ENCODE peak calls at places on chromosomes 6 and 20, in ten cellular contexts. P is A673; M is Peyer's patch; N is cardiac fibroblast; R is BE2C; Z is CD8-positive, alpha-beta T cell; G is astrocyte of the spinal cord; E is fibroblast of mammary gland; S is thoracic aorta; A is astrocyte of the cerebellum. D is an unnamed sample.

GRCh38 chr6:27066802-27067201 is 180.7 kb upstream of the PRSS16 start:
- DNase-seq in P (no peak), M (no peak), N (no peak), R (no peak), Z (no peak), G (no peak), E (no peak), S (no peak), A (no peak), D (no peak)

GRCh38 chr6:156974897-156975296 is 197.7 kb downstream of the ARID1B start:
- DNase-seq in P (no peak), M (no peak), N (no peak), R (no peak), Z (no peak), G (no peak), E (no peak), S (no peak), A (no peak), D (no peak)

GRCh38 chr6:134550604-134551003 is 232.7 kb upstream of the SGK1 start:
- DNase-seq in P (no peak), M (no peak), N (peak; percentile 91), R (no peak), Z (no peak), G (peak; percentile 67), E (peak; percentile 64), S (no peak), A (peak; percentile 55), D (peak; percentile 94)

GRCh38 chr6:168314948-168315347 is 4.6 kb downstream of the DACT2 start:
- DNase-seq in P (peak; percentile 66), M (no peak), N (peak; percentile 89), R (no peak), Z (no peak), G (no peak), E (no peak), S (no peak), A (no peak), D (peak; percentile 60)

GRCh38 chr6:34460796-34461507 is 4.9 kb upstream of the PACSIN1 start:
- DNase-seq in P (no peak), M (no peak), N (no peak), R (no peak), Z (no peak), G (no peak), E (peak; percentile 23), S (no peak), A (no peak), D (peak; percentile 17)

GRCh38 chr20:63641146-63641791 is 12.0 kb downstream of the STMN3 start:
- DNase-seq in P (no peak), M (peak; percentile 55), N (no peak), R (no peak), Z (peak; percentile 59), G (peak; percentile 36), E (peak; percentile 38), S (no peak), A (no peak), D (no peak)

GRCh38 chr6:41535766-41536165 is 10.4 kb upstream of the FOXP4 start:
- DNase-seq in P (no peak), M (no peak), N (no peak), R (no peak), Z (no peak), G (no peak), E (no peak), S (no peak), A (no peak), D (no peak)

GRCh38 chr20:39800548-39800947 is 838.4 kb downstream of the DHX35 start:
- DNase-seq in P (no peak), M (no peak), N (peak; percentile 69), R (no peak), Z (no peak), G (peak; percentile 82), E (peak; percentile 91), S (no peak), A (peak; percentile 71), D (peak; percentile 63)

GRCh38 chr20:19847383-19847782 is 89.3 kb downstream of the RIN2 start:
- DNase-seq in P (no peak), M (no peak), N (no peak), R (no peak), Z (no peak), G (no peak), E (no peak), S (no peak), A (no peak), D (no peak)

GRCh38 chr6:80165819-80166218 is 59.3 kb downstream of the BCKDHB start:
- DNase-seq in P (no peak), M (no peak), N (no peak), R (no peak), Z (no peak), G (no peak), E (peak; percentile 11), S (no peak), A (no peak), D (no peak)

GRCh38 chr6:116461563-116462507 is 660 bp downstream of the CALHM6 start:
- DNase-seq in P (peak; percentile 15), M (peak; percentile 59), N (peak; percentile 62), R (peak; percentile 51), Z (peak; percentile 25), G (peak; percentile 46), E (peak; percentile 52), S (no peak), A (no peak), D (peak; percentile 58)

GRCh38 chr6:107360476-107360875 is 98.9 kb downstream of the PDSS2 start:
- DNase-seq in P (no peak), M (no peak), N (peak; percentile 58), R (no peak), Z (no peak), G (no peak), E (peak; percentile 44), S (no peak), A (no peak), D (peak; percentile 38)

GRCh38 chr20:22690000-22690399 is 105.6 kb upstream of the FOXA2 start:
- DNase-seq in P (no peak), M (no peak), N (no peak), R (no peak), Z (no peak), G (no peak), E (no peak), S (no peak), A (no peak), D (no peak)

GRCh38 chr6:129440691-129441090 is 269.3 kb downstream of the ARHGAP18 start:
- DNase-seq in P (peak; percentile 15), M (no peak), N (peak; percentile 13), R (no peak), Z (no peak), G (peak; percentile 78), E (peak; percentile 51), S (no peak), A (peak; percentile 67), D (peak; percentile 22)

GRCh38 chr6:105781248-105781647 is 304.9 kb upstream of the PRDM1 start:
- DNase-seq in P (no peak), M (no peak), N (no peak), R (no peak), Z (peak; percentile 17), G (no peak), E (no peak), S (no peak), A (no peak), D (no peak)

GRCh38 chr20:62356948-62357667 is 10.0 kb downstream of the LAMA5 start:
- DNase-seq in P (no peak), M (no peak), N (peak; percentile 75), R (peak; percentile 62), Z (no peak), G (peak; percentile 79), E (peak; percentile 64), S (peak; percentile 65), A (peak; percentile 54), D (peak; percentile 71)

DNA sequence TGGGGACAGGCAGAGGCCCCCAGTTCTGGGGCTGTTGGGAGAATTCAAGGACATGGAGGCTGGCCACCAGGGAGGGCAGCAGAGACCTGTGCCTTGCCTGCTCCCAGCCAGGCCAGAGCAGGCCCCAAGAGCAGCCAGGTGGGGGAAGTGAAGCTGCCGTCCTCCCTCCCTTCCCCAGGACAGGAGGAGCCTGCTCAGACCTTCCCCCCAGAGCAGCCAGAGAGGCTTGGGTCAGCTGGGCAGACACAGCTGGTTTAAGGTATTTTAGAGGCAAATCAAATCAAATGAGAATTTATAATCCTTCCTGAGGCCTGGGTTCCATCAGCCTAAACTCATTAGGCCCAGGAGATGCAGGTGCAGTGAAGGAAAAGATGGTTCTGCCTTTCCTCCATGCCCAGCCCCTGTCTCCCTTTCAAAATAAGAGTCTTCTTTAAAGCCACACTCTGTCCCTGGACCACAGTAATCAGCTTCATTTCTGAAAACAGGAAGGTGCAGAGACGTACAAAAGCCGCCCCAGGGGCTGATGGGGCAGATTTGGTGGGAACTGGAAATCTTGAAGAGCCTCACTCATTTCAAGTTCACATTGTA is 21.7 kb downstream of the BMP7 start:
- DNase-seq in P (no peak), M (no peak), N (no peak), R (peak; percentile 78), Z (no peak), G (no peak), E (no peak), S (no peak), A (no peak), D (no peak)
- TF ChIP-seq CTCF in P (no peak), M (no peak), N (no peak), R (peak; percentile 34), Z (no peak), G (no peak), E (no peak), S (no peak), A (no peak), D (no peak)

DNA sequence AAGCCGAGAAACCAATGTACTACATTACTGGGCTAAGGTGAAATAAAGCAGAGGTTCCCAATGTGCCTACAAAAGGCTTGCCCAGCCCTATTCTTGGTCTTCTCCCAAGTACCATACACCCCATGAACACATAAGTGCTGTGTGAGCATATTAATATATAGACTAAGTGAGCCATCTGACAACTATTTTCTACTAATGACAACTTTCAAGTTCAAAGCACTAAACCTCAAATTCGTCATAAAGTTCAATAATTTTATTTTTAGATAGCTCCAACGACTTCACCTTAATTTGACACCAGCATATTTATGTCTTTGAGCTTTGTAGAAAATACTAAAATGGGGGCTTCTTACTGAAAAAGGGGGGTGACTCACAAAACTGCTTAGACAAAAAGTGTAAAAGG is 6.7 kb downstream of the DTNBP1 start:
- DNase-seq in P (no peak), M (no peak), N (no peak), R (no peak), Z (no peak), G (no peak), E (no peak), S (no peak), A (no peak), D (no peak)
- H3K4me3 ChIP-seq in P (no peak overlapping the region), M (no peak overlapping the region), N (no peak overlapping the region), R (no peak overlapping the region), Z (no peak overlapping the region), G (no peak overlapping the region), E (no peak overlapping the region), S (no peak overlapping the region), A (no peak overlapping the region), D (no peak overlapping the region)

DNA sequence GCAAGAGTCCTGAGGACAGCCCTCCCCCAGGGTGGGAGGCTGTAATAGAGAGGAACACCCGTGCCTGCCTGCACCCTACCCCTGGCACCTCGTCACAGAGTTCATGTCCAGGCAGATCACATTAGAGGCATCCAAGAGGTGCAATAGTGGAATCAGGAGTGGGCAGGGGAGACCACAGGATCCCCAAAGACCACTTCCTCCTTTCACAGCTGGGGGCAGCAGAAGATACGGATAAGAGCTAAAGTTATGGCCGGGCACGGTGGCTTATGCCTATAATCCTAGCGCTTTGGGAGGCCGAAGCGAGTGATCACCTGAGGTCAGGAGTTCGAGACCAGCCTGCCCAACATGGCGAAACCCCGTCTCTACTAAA is 1.5 kb upstream of the CAPN11 start:
- DNase-seq in P (no peak), M (no peak), N (no peak), R (no peak), Z (no peak), G (no peak), E (no peak), S (no peak), A (no peak), D (no peak)
- TF ChIP-seq CTCF in P (no peak), M (no peak), N (no peak), R (no peak), Z (no peak), G (no peak), E (no peak), S (no peak), A (no peak), D (no peak)

GRCh38 chr6:99614430-99615161 is 8.0 kb downstream of the PRDM13 start:
- DNase-seq in P (peak; percentile 68), M (no peak), N (no peak), R (no peak), Z (no peak), G (no peak), E (no peak), S (no peak), A (no peak), D (no peak)
- H3K4me3 ChIP-seq in P (peak overlapping the region; percentile 50), M (peak overlapping the region; percentile 58), N (no peak overlapping the region), R (peak overlapping the region; percentile 31), Z (peak overlapping the region; percentile 57), G (no peak overlapping the region), E (no peak overlapping the region), S (peak overlapping the region; percentile 71), A (no peak overlapping the region), D (no peak overlapping the region)